ENCODE peak calls at places on chromosomes 1 and 21, in five cellular contexts. H, C, D, Z and K are unnamed samples.

GRCh38 chr1:94947453-94947852 is 20.5 kb upstream of the CNN3 start:
- DNase-seq in D (no peak), Z (no peak), H (no peak), C (peak), K (no peak)

GRCh38 chr1:208238710-208239517 is 5.3 kb downstream of the PLXNA2 start:
- DNase-seq in C (peak), D (no peak), H (no peak), Z (no peak), K (no peak)

GRCh38 chr1:167500283-167500860 is 18.0 kb downstream of the CD247 start:
- DNase-seq in H (no peak), C (no peak), Z (no peak), D (no peak), K (no peak)

GRCh38 chr1:211680752-211681327 is 5.4 kb upstream of the NEK2 start:
- DNase-seq in H (peak), D (peak), C (peak), Z (peak), K (peak)

GRCh38 chr1:29416825-29417557 is 180.7 kb downstream of the PTPRU start:
- DNase-seq in Z (no peak), H (no peak), D (no peak), C (peak), K (no peak)

GRCh38 chr1:247407180-247407616 is 8.8 kb upstream of the NLRP3 start:
- DNase-seq in Z (peak), C (no peak), D (peak), H (no peak), K (peak)

GRCh38 chr1:205593967-205594366 is 37.8 kb downstream of the ELK4 start:
- DNase-seq in Z (no peak), H (no peak), D (peak), C (no peak), K (no peak)

GRCh38 chr1:43552813-43553212 is 22.1 kb downstream of the PTPRF start:
- DNase-seq in H (peak), Z (no peak), D (no peak), C (peak), K (no peak)

GRCh38 chr1:145701306-145701862 is 5.8 kb downstream of the PDZK1 start:
- DNase-seq in H (no peak), D (no peak), Z (no peak), C (no peak), K (no peak)

GRCh38 chr1:217534566-217534965 is 96.3 kb downstream of the GPATCH2 start:
- DNase-seq in C (peak), H (no peak), D (no peak), Z (no peak), K (no peak)

GRCh38 chr1:207913951-207914350 is 3.0 kb upstream of the CD34 start:
- DNase-seq in H (no peak), C (no peak), D (no peak), Z (no peak), K (no peak)

GRCh38 chr1:42177551-42177981 is 13.0 kb upstream of the GUCA2A start:
- DNase-seq in H (peak), C (peak), Z (no peak), D (no peak), K (peak)

GRCh38 chr21:44919111-44919912 is 1.4 kb downstream of the ITGB2 start:
- DNase-seq in H (peak), Z (no peak), C (no peak), D (peak), K (no peak)

GRCh38 chr1:181140891-181141290 is 52.4 kb downstream of the IER5 start:
- DNase-seq in Z (no peak), C (no peak), H (no peak), D (peak), K (no peak)

GRCh38 chr1:197619008-197619640 is 156.2 kb downstream of the DENND1B start:
- DNase-seq in Z (no peak), C (peak), H (no peak), D (no peak), K (no peak)

GRCh38 chr1:182291584-182292192 is 99.9 kb downstream of the GLUL start:
- DNase-seq in C (no peak), Z (no peak), D (no peak), H (no peak), K (no peak)

GRCh38 chr1:53485478-53486394 is 26.5 kb downstream of the DMRTB1 start:
- DNase-seq in Z (peak), C (peak), H (peak), D (peak), K (peak)